ENCODE peak calls at places on chromosome 6, in four cellular contexts. N, E, U and Q are unnamed samples.
A peak's percentile ranks its signal among the peaks of the same experiment; 100 is the strongest.

GRCh38 chr6:30670760-30671527 is 1.9 kb downstream of the DHX16 start:
- DNase-seq in N (no peak), E (no peak), U (no peak), Q (no peak)

GRCh38 chr6:27157461-27158315 is 89.8 kb upstream of the PRSS16 start:
- DNase-seq in N (peak; percentile 67), E (peak; percentile 73), U (peak; percentile 57), Q (peak; percentile 92)

GRCh38 chr6:53461682-53462081 is 83.2 kb downstream of the GCLC start:
- DNase-seq in N (no peak), E (no peak), U (no peak), Q (no peak)

GRCh38 chr6:3561745-3562144 is 104.9 kb upstream of the SLC22A23 start:
- DNase-seq in N (peak; percentile 35), E (peak; percentile 21), U (peak; percentile 98), Q (no peak)

GRCh38 chr6:150119256-150119655 is 23.6 kb upstream of the PPP1R14C start:
- DNase-seq in N (peak; percentile 57), E (no peak), U (no peak), Q (no peak)

GRCh38 chr6:97198181-97198580 is 84.8 kb downstream of the MMS22L start:
- DNase-seq in N (peak; percentile 32), E (peak; percentile 56), U (no peak), Q (no peak)

GRCh38 chr6:37283786-37284185 is 25.8 kb upstream of the TMEM217 start:
- DNase-seq in N (peak; percentile 66), E (peak; percentile 64), U (no peak), Q (no peak)

GRCh38 chr6:53320964-53321363 is 27.8 kb downstream of the ELOVL5 start:
- DNase-seq in N (peak; percentile 28), E (no peak), U (no peak), Q (no peak)

GRCh38 chr6:1947922-1948321 is 297.5 kb downstream of the GMDS start:
- DNase-seq in N (no peak), E (no peak), U (no peak), Q (no peak)

GRCh38 chr6:108654465-108655106 is 93.9 kb downstream of the FOXO3 start:
- DNase-seq in N (peak; percentile 69), E (peak; percentile 74), U (peak; percentile 10), Q (no peak)

GRCh38 chr6:87848616-87849015 is 146.6 kb upstream of the AKIRIN2 start:
- DNase-seq in N (peak; percentile 20), E (peak; percentile 16), U (peak; percentile 1), Q (no peak)

GRCh38 chr6:7323074-7323473 is 10.1 kb upstream of the SSR1 start:
- DNase-seq in N (no peak), E (no peak), U (no peak), Q (no peak)

GRCh38 chr6:15410126-15410391 is 164.2 kb downstream of the JARID2 start:
- DNase-seq in N (no peak), E (no peak), U (no peak), Q (no peak)

GRCh38 chr6:140401666-140402255 is 1027.3 kb upstream of the CITED2 start:
- DNase-seq in N (no peak), E (peak; percentile 49), U (no peak), Q (no peak)

GRCh38 chr6:52482903-52483670 is 62.9 kb downstream of the EFHC1 start:
- DNase-seq in N (no peak), E (no peak), U (no peak), Q (no peak)

GRCh38 chr6:11711994-11712698 is 66.5 kb downstream of the ADTRP start:
- DNase-seq in N (no peak), E (no peak), U (no peak), Q (peak; percentile 42)

GRCh38 chr6:29748391-29749352 is 25.4 kb downstream of the HLA-F start:
- DNase-seq in N (peak; percentile 84), E (peak; percentile 83), U (peak; percentile 84), Q (peak; percentile 89)

GRCh38 chr6:113344969-113345368 is 512.2 kb upstream of the MARCKS start:
- DNase-seq in N (no peak), E (peak; percentile 43), U (no peak), Q (no peak)

GRCh38 chr6:27650620-27651370 is 177.9 kb upstream of the ZNF184 start:
- DNase-seq in N (peak; percentile 57), E (peak; percentile 26), U (peak; percentile 22), Q (peak; percentile 85)

GRCh38 chr6:77292564-77293546 is 170.4 kb downstream of the HTR1B start:
- DNase-seq in N (peak; percentile 88), E (peak; percentile 81), U (peak; percentile 97), Q (no peak)

GRCh38 chr6:8108031-8108660 is 5.8 kb upstream of the EEF1E1 start:
- DNase-seq in N (peak; percentile 81), E (peak; percentile 76), U (peak; percentile 97), Q (no peak)

GRCh38 chr6:99416226-99416625 is 8.9 kb downstream of the PNISR start:
- DNase-seq in N (no peak), E (no peak), U (no peak), Q (no peak)

GRCh38 chr6:83804886-83805285 is 48.3 kb upstream of the RIPPLY2 start:
- DNase-seq in N (no peak), E (no peak), U (peak; percentile 9), Q (no peak)

GRCh38 chr6:128491041-128491642 is 29.3 kb downstream of the PTPRK start:
- DNase-seq in N (peak; percentile 52), E (peak; percentile 45), U (peak; percentile 76), Q (no peak)

GRCh38 chr6:3406362-3406809 is 50.5 kb downstream of the SLC22A23 start:
- DNase-seq in N (peak; percentile 33), E (no peak), U (no peak), Q (no peak)

GRCh38 chr6:106913676-106914280 is 60.8 kb downstream of the CD24 start:
- DNase-seq in N (no peak), E (no peak), U (no peak), Q (no peak)

GRCh38 chr6:106907754-106908153 is 66.8 kb downstream of the CD24 start:
- DNase-seq in N (no peak), E (no peak), U (no peak), Q (no peak)

GRCh38 chr6:106908386-106908840 is 66.1 kb downstream of the CD24 start:
- DNase-seq in N (no peak), E (no peak), U (no peak), Q (no peak)

GRCh38 chr6:106913111-106913510 is 61.4 kb downstream of the CD24 start:
- DNase-seq in N (no peak), E (no peak), U (no peak), Q (no peak)

GRCh38 chr6:106910999-106911949 is 63.3 kb downstream of the CD24 start:
- DNase-seq in N (no peak), E (no peak), U (no peak), Q (no peak)
- TF ChIP-seq CTCF in N (no peak), E (no peak), U (no peak), Q (no peak)

GRCh38 chr6:33211666-33212422 is 3.5 kb downstream of the RING1 start:
- DNase-seq in N (no peak), E (no peak), U (no peak), Q (no peak)
- TF ChIP-seq CTCF in N (no peak), E (no peak), U (no peak), Q (no peak)

GRCh38 chr6:147806697-147807096 is 298.2 kb downstream of the SAMD5 start:
- DNase-seq in N (no peak), E (no peak), U (no peak), Q (no peak)
- TF ChIP-seq CTCF in N (no peak), E (no peak), U (no peak), Q (no peak)

GRCh38 chr6:38933426-38933825 is 115.2 kb upstream of the GLP1R start:
- DNase-seq in N (peak; percentile 12), E (peak; percentile 8), U (peak; percentile 76), Q (no peak)
- TF ChIP-seq CTCF in N (peak; percentile 32), E (peak; percentile 13), U (peak; percentile 27), Q (peak; percentile 34)

GRCh38 chr6:155495011-155495768 is 39.6 kb upstream of the NOX3 start:
- DNase-seq in N (peak; percentile 96), E (peak; percentile 91), U (peak; percentile 48), Q (no peak)
- TF ChIP-seq CTCF in N (peak; percentile 63), E (peak; percentile 62), U (no peak), Q (no peak)

GRCh38 chr6:131918650-131919355 is 32.4 kb downstream of the CCN2 start:
- DNase-seq in N (no peak), E (no peak), U (no peak), Q (no peak)

GRCh38 chr6:131920656-131921055 is 30.5 kb downstream of the CCN2 start:
- DNase-seq in N (no peak), E (no peak), U (no peak), Q (no peak)

GRCh38 chr6:131917763-131918649 is 33.2 kb downstream of the CCN2 start:
- DNase-seq in N (no peak), E (no peak), U (no peak), Q (no peak)

GRCh38 chr6:131924881-131925474 is 26.2 kb downstream of the CCN2 start:
- DNase-seq in N (peak; percentile 67), E (peak; percentile 76), U (peak; percentile 70), Q (no peak)

GRCh38 chr6:131923356-131923755 is 27.8 kb downstream of the CCN2 start:
- DNase-seq in N (peak; percentile 72), E (peak; percentile 72), U (peak; percentile 41), Q (peak; percentile 73)
- TF ChIP-seq CTCF in N (peak; percentile 80), E (peak; percentile 54), U (peak; percentile 64), Q (peak; percentile 78)

DNA sequence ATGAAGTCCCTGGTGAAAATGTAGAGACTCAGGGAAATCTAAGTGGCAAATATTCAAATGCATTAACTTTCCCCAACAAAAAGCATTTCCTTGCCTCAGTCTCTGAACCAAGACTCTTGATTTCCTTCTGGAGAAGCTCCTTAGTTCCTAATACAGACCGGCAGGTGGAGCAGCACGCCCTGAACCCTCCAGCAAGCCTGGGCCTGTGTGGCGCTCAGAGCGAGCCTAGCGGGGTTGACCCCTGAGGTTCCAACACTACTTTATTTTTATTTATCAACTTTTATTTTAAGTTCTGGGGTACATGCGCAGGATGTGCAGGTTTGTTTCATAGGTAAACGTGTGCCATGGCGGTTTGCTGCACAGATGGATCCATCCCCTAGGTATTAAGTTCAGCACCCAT is 50.8 kb downstream of the PACRG start:
- DNase-seq in N (no peak), E (no peak), U (no peak), Q (no peak)
- TF ChIP-seq CTCF in N (no peak), E (no peak), U (no peak), Q (no peak)

GRCh38 chr6:126939784-126940183 is 178.7 kb upstream of the RSPO3 start:
- DNase-seq in N (no peak), E (no peak), U (no peak), Q (no peak)

GRCh38 chr6:126947070-126947469 is 171.4 kb upstream of the RSPO3 start:
- DNase-seq in N (no peak), E (peak; percentile 38), U (no peak), Q (no peak)

GRCh38 chr6:126944512-126944911 is 174.0 kb upstream of the RSPO3 start:
- DNase-seq in N (no peak), E (no peak), U (no peak), Q (no peak)

DNA sequence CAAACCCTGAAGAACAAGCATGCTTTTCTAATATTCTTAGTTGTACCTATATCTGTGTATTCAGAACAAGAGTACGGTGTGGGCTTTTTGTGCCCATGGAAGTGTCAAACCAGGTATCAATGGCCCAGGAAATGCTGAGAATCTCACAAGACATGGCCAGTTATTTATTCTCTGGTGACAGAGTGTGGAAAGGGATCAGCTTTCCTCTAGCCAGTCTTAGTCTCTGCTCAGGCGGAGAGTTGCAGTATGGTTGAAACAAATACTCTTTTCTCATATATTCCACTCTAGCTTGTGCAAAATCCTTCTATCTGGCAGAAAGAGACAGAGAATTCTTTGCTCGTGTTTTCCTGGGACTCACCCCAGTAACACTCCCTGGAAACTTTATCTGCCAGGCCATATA is 173.3 kb upstream of the RSPO3 start:
- DNase-seq in N (no peak), E (no peak), U (no peak), Q (no peak)
- TF ChIP-seq CTCF in N (no peak), E (no peak), U (no peak), Q (no peak)